ENCODE peak calls at places on chromosomes 6 and 20, in four cellular contexts. J is nephron progenitor cell, O is IMR-90, T is neural crest cell. M is an unnamed sample.

GRCh38 chr6:126228001-126228791 is 111.7 kb upstream of the CENPW start:
- DNase-seq in J (peak; percentile 44), O (no peak), T (no peak), M (no peak)

GRCh38 chr20:15842872-15843271 is 730.4 kb downstream of the KIF16B start:
- DNase-seq in J (no peak), O (no peak), T (no peak), M (no peak)

GRCh38 chr20:53623454-53624206 is 30.0 kb upstream of the ZNF217 start:
- DNase-seq in J (peak; percentile 36), O (peak; percentile 77), T (peak; percentile 41), M (peak; percentile 73)

GRCh38 chr20:60762386-60762785 is 489.7 kb upstream of the CDH4 start:
- DNase-seq in J (no peak), O (no peak), T (no peak), M (no peak)

GRCh38 chr6:139820191-139820590 is 445.7 kb upstream of the CITED2 start:
- DNase-seq in J (no peak), O (peak; percentile 81), T (no peak), M (peak; percentile 29)

GRCh38 chr6:159616456-159616855 is 76.6 kb downstream of the SOD2 start:
- DNase-seq in J (no peak), O (no peak), T (no peak), M (no peak)

GRCh38 chr6:101830501-101831031 is 437.1 kb downstream of the GRIK2 start:
- DNase-seq in J (no peak), O (peak; percentile 24), T (no peak), M (peak; percentile 21)

GRCh38 chr6:138107752-138108592 is 753 bp upstream of the PERP start:
- DNase-seq in J (peak; percentile 31), O (no peak), T (no peak), M (no peak)

GRCh38 chr6:152404936-152405595 is 232.1 kb downstream of the SYNE1 start:
- DNase-seq in J (no peak), O (no peak), T (no peak), M (no peak)

GRCh38 chr6:80547827-80548226 is 441.4 kb downstream of the BCKDHB start:
- DNase-seq in J (no peak), O (peak; percentile 94), T (no peak), M (peak; percentile 77)

GRCh38 chr6:161694995-161695394 is 421.1 kb upstream of the AGPAT4 start:
- DNase-seq in J (no peak), O (no peak), T (no peak), M (peak; percentile 34)

GRCh38 chr6:718345-718744 is 25.4 kb upstream of the EXOC2 start:
- DNase-seq in J (no peak), O (no peak), T (no peak), M (no peak)

GRCh38 chr6:105804000-105804399 is 282.1 kb upstream of the PRDM1 start:
- DNase-seq in J (no peak), O (no peak), T (no peak), M (no peak)

GRCh38 chr6:169831450-169832246 is 80.2 kb downstream of the ERMARD start:
- DNase-seq in J (peak; percentile 95), O (peak; percentile 36), T (peak; percentile 91), M (peak; percentile 51)

DNA sequence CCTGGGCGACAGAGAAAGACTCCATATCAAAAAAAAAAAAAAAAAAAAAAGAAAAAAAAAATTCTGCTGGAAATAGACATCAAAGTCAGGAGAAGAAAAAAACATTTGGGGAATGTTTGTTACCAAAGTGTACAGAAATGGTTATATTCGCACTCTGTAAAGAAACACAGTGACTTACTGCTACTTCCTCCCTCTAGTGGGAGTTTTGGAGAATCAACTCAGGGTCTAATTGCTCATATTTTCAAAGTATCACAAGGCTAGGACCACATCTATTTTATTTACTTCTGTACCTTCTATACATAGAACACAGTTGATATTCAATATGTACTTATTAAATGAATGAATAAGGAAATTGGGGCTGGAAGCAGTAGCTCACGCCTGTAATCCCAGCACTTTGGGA is 24.4 kb downstream of the ARG1 start:
- DNase-seq in J (no peak), O (no peak), T (no peak), M (no peak)
- TF ChIP-seq CTCF in J (no peak), O (no peak), T (peak; percentile 59), M (peak; percentile 31)

GRCh38 chr6:113650610-113650979 is 206.6 kb upstream of the MARCKS start:
- DNase-seq in J (no peak), O (no peak), T (no peak), M (no peak)
- TF ChIP-seq CTCF in J (no peak), O (no peak), T (no peak), M (no peak)

GRCh38 chr20:43583982-43584432 is 6.7 kb upstream of the IFT52 start:
- DNase-seq in J (no peak), O (peak; percentile 97), T (no peak), M (peak; percentile 98)
- TF ChIP-seq CTCF in J (no peak), O (no peak), T (no peak), M (no peak)

GRCh38 chr20:37501940-37502339 is 19.1 kb upstream of the NNAT start:
- DNase-seq in J (no peak), O (no peak), T (no peak), M (no peak)
- TF ChIP-seq CTCF in J (no peak), O (no peak), T (no peak), M (peak; percentile 3)

DNA sequence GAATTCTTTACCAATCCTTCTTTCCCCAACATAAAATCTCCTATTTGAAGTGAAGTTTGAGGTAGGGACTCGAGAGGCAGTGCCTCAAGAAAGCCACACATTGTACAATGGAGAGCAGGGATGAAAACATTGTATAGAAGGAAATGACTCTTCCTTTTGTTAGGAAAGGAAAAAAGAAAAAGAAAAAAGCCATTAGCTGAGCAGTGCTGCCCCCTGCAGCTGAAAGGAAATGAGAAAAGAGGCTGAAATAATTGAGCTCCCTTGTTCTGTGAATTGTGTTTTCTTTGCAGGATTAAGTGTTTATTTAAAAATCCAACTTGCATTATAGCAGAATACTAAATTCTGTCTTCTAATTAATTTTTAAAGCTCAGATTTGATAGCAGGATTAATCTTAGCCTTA is 162.9 kb upstream of the SASH1 start:
- DNase-seq in J (no peak), O (peak; percentile 25), T (peak; percentile 41), M (peak; percentile 45)
- TF ChIP-seq CTCF in J (no peak), O (peak; percentile 64), T (peak; percentile 61), M (peak; percentile 78)